ENCODE peak calls at places on chromosomes 4 and X, in nine cellular contexts. Z is K562; B is GM12865; M is neural crest cell; S is HFF-Myc; H is CD8-positive, alpha-beta T cell; V is IMR-90; P is A549; F is CD4-positive, alpha-beta T cell. C is an unnamed sample.

GRCh38 chr4:138035781-138036258 is 206.3 kb downstream of the SLC7A11 start:
- DNase-seq in Z (peak), B (peak), M (no peak), S (peak), H (no peak), V (peak), P (peak), F (no peak), C (peak)

GRCh38 chr4:683982-684571 is 4.9 kb downstream of the SLC49A3 start:
- DNase-seq in Z (peak), B (peak), M (peak), S (no peak), H (no peak), V (peak), P (no peak), F (no peak), C (peak)

GRCh38 chr4:24912252-24913098 is at the start of gene CCDC149:
- DNase-seq in Z (peak), B (no peak), M (peak), S (no peak), H (no peak), V (peak), P (peak), F (no peak), C (peak)

GRCh38 chrX:132444936-132445335 is 43.9 kb downstream of the MBNL3 start:
- DNase-seq in Z (no peak), B (no peak), M (no peak), S (no peak), H (no peak), V (no peak), P (no peak), F (no peak), C (no peak)

GRCh38 chr4:115720611-115721010 is 607.2 kb upstream of the NDST4 start:
- DNase-seq in Z (no peak), B (no peak), M (no peak), S (no peak), H (no peak), V (no peak), P (no peak), F (no peak), C (no peak)

GRCh38 chr4:82688091-82688815 is 110.3 kb downstream of the SCD5 start:
- DNase-seq in Z (no peak), B (peak), M (no peak), S (no peak), H (no peak), V (no peak), P (no peak), F (no peak), C (no peak)

GRCh38 chr4:1250527-1250812 is 1.5 kb upstream of the CTBP1 start:
- DNase-seq in Z (peak), B (no peak), M (no peak), S (no peak), H (no peak), V (no peak), P (no peak), F (no peak), C (no peak)

GRCh38 chrX:68710870-68711576 is 63.6 kb downstream of the STARD8 start:
- DNase-seq in Z (peak), B (peak), M (peak), S (no peak), H (no peak), V (peak), P (peak), F (no peak), C (no peak)

GRCh38 chrX:87636533-87636932 is 118.9 kb downstream of the KLHL4 start:
- DNase-seq in Z (no peak), B (no peak), M (no peak), S (no peak), H (no peak), V (no peak), P (no peak), F (no peak), C (no peak)

GRCh38 chr4:182369211-182369610 is 126.0 kb downstream of the TENM3 start:
- DNase-seq in Z (no peak), B (no peak), M (no peak), S (no peak), H (no peak), V (peak), P (no peak), F (no peak), C (no peak)

GRCh38 chr4:3612934-3613333 is 80.7 kb upstream of the LRPAP1 start:
- DNase-seq in Z (no peak), B (no peak), M (no peak), S (no peak), H (no peak), V (no peak), P (no peak), F (no peak), C (no peak)

GRCh38 chrX:31219174-31219573 is 147.3 kb upstream of the FTHL17 start:
- DNase-seq in Z (no peak), B (no peak), M (no peak), S (no peak), H (no peak), V (no peak), P (no peak), F (no peak), C (no peak)

GRCh38 chr4:93791570-93792195 is 36.9 kb upstream of the ATOH1 start:
- DNase-seq in Z (peak), B (peak), M (peak), S (peak), H (no peak), V (peak), P (peak), F (no peak), C (peak)

GRCh38 chr4:183936574-183937335 is 31.6 kb downstream of the STOX2 start:
- DNase-seq in Z (no peak), B (no peak), M (no peak), S (no peak), H (no peak), V (peak), P (no peak), F (no peak), C (no peak)

GRCh38 chr4:154602404-154603020 is 9.9 kb downstream of the FGG start:
- DNase-seq in Z (no peak), B (no peak), M (no peak), S (no peak), H (no peak), V (no peak), P (no peak), F (no peak), C (no peak)

GRCh38 chr4:72770708-72771107 is 201.7 kb upstream of the ADAMTS3 start:
- DNase-seq in Z (no peak), B (no peak), M (no peak), S (no peak), H (no peak), V (no peak), P (no peak), F (no peak), C (no peak)

GRCh38 chrX:96386981-96387380 is 297.7 kb upstream of the DIAPH2 start:
- DNase-seq in Z (no peak), B (no peak), M (no peak), S (no peak), H (no peak), V (no peak), P (no peak), F (no peak), C (no peak)

DNA sequence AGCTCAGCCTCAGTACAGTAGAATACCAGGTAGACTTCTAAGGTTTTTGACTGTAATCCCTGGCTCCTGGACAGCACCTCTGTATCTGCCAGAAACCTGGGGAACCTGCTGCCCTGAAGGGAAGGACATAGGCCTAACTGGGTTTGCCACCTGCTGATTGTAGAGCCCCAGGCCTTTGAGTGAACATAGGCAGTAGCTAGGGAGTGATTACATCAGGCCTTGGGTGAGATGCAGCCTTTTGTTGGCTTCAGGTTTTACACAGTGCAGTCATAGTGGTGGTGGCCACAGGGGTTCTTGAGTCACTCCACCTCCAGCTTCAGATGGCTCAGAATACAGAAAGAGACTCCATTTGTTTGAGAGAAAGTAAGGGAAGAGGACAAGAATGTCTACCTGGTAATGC is 19.3 kb downstream of the IQCM start:
- DNase-seq in Z (no peak), B (no peak), M (no peak), S (no peak), H (no peak), V (no peak), P (no peak), F (no peak), C (no peak)
- TF ChIP-seq CTCF in Z (no peak), B (no peak), M (no peak), S (no peak), H (no peak), V (no peak), P (no peak), F (no peak), C (no peak)

DNA sequence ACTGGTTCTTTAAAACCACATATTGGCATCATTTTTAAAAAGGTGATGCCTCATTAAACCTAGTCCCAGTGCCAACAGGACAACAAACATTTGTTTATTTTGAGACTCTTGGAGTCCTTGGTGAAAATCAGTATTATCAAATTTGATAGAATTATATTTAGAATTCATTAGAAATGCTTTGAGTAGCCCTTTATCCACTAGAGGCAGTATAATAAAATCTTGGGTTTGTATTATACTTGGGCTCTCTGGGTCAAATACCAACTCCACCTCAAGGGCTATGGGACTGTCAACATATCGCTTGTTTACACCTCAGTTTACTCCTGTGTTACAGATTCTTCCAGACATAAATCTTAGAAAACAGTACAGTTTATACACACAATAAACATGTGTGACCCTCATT is 335.7 kb upstream of the FSTL5 start:
- DNase-seq in Z (no peak), B (no peak), M (no peak), S (no peak), H (no peak), V (no peak), P (no peak), F (no peak), C (no peak)
- TF ChIP-seq CTCF in Z (no peak), B (peak), M (peak), S (no peak), H (no peak), V (peak), P (peak), F (no peak), C (peak)

GRCh38 chrX:16664059-16664458 is 14.1 kb downstream of the S100G start:
- DNase-seq in Z (no peak), B (no peak), M (no peak), S (no peak), H (no peak), V (peak), P (no peak), F (no peak), C (no peak)
- TF ChIP-seq CTCF in Z (no peak), B (no peak), M (no peak), S (no peak), H (no peak), V (peak), P (no peak), F (no peak), C (no peak)

GRCh38 chr4:58510652-58511051 is 1400.5 kb upstream of the IGFBP7 start:
- DNase-seq in Z (no peak), B (no peak), M (no peak), S (no peak), H (no peak), V (no peak), P (no peak), F (no peak), C (no peak)
- TF ChIP-seq CTCF in Z (no peak), B (no peak), M (no peak), S (no peak), H (no peak), V (no peak), P (no peak), F (no peak), C (no peak)

DNA sequence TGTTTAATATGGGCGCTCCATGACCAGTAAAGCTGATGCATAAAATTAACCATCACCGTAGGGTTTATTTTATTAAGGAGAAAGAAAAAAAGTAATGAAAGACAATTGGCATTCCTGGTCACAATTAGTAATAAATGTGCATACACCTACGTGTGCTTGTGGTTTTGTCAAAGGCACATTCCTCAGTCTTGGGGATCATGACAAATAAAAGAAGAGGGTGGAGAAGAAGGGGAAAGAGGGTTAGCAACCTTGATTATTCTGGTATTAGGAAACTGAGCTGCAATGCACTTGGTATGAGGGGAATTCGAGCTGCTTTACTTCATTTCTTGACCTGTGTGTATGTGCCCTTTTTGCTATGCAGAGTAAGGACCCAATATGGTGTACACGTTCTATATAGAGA is 1798.3 kb upstream of the PCDH7 start:
- DNase-seq in Z (no peak), B (no peak), M (no peak), S (no peak), H (no peak), V (no peak), P (no peak), F (no peak), C (no peak)
- TF ChIP-seq CTCF in Z (no peak), B (no peak), M (no peak), S (no peak), H (no peak), V (no peak), P (no peak), F (no peak), C (no peak)

GRCh38 chr4:27176881-27177280 is 316.2 kb downstream of the STIM2 start:
- DNase-seq in Z (no peak), B (no peak), M (no peak), S (no peak), H (no peak), V (no peak), P (no peak), F (no peak), C (no peak)

GRCh38 chr4:27178066-27178465 is 317.4 kb downstream of the STIM2 start:
- DNase-seq in Z (no peak), B (no peak), M (no peak), S (no peak), H (no peak), V (peak), P (no peak), F (no peak), C (no peak)

GRCh38 chr4:27181672-27182071 is 321.0 kb downstream of the STIM2 start:
- DNase-seq in Z (no peak), B (no peak), M (no peak), S (no peak), H (no peak), V (no peak), P (no peak), F (no peak), C (no peak)

GRCh38 chr4:27176400-27176799 is 315.8 kb downstream of the STIM2 start:
- DNase-seq in Z (peak), B (peak), M (no peak), S (no peak), H (no peak), V (peak), P (no peak), F (no peak), C (peak)
- TF ChIP-seq CTCF in Z (peak), B (peak), M (peak), S (peak), H (no peak), V (peak), P (no peak), F (no peak), C (no peak)